ENCODE peak calls at places on chromosomes 16 and 17, in four cellular contexts. X, M, H and F are unnamed samples.
A peak's percentile ranks its signal among the peaks of the same experiment; 100 is the strongest.

GRCh38 chr16:85234310-85235235 is 122.3 kb upstream of the CIBAR2 start:
- DNase-seq in H (no peak), X (no peak), M (no peak), F (peak; percentile 38)

GRCh38 chr16:82405696-82406095 is 221.1 kb upstream of the CDH13 start:
- DNase-seq in X (no peak), M (no peak), H (no peak), F (no peak)

GRCh38 chr17:77501751-77502625 is 361.2 kb downstream of the SEC14L1 start:
- DNase-seq in M (no peak), X (no peak), H (peak; percentile 49), F (no peak)

GRCh38 chr17:41049110-41049509 is 2.0 kb upstream of the KRTAP2-1 start:
- DNase-seq in X (no peak), M (no peak), H (no peak), F (no peak)

GRCh38 chr17:49218941-49219913 is 8.7 kb downstream of the ABI3 start:
- DNase-seq in H (no peak), M (no peak), X (no peak), F (no peak)

GRCh38 chr16:80100186-80100585 is 440.6 kb upstream of the DYNLRB2 start:
- DNase-seq in X (no peak), M (no peak), H (no peak), F (no peak)

GRCh38 chr17:7208027-7208571 is 11.5 kb downstream of the DLG4 start:
- DNase-seq in X (no peak), M (no peak), H (peak; percentile 64), F (no peak)

GRCh38 chr16:13453938-13454553 is 465.9 kb upstream of the ERCC4 start:
- DNase-seq in X (peak; percentile 35), H (no peak), M (peak; percentile 13), F (peak; percentile 11)

GRCh38 chr17:21772321-21772720 is 80.0 kb downstream of the KCNJ18 start:
- DNase-seq in X (no peak), H (no peak), M (no peak), F (no peak)

GRCh38 chr17:56203430-56203829 is 50.2 kb downstream of the ANKFN1 start:
- DNase-seq in M (no peak), H (no peak), X (no peak), F (peak; percentile 59)

GRCh38 chr17:8500609-8501008 is 64.9 kb downstream of the NDEL1 start:
- DNase-seq in M (no peak), X (no peak), H (no peak), F (no peak)

GRCh38 chr17:3658784-3659449 is 9.5 kb downstream of the TAX1BP3 start:
- DNase-seq in X (no peak), M (no peak), H (no peak), F (no peak)

GRCh38 chr16:87829123-87829980 is 40.0 kb downstream of the SLC7A5 start:
- DNase-seq in H (no peak), X (no peak), M (no peak), F (no peak)

GRCh38 chr17:74728033-74728701 is 8.9 kb upstream of the RAB37 start:
- DNase-seq in M (no peak), X (no peak), H (no peak), F (no peak)

GRCh38 chr17:57541472-57542394 is 203.4 kb downstream of the CCDC182 start:
- DNase-seq in M (no peak), H (no peak), X (no peak), F (no peak)

GRCh38 chr17:41615454-41615853 is 2.9 kb upstream of the KRT16 start:
- DNase-seq in X (no peak), H (peak; percentile 52), M (peak; percentile 98), F (no peak)

GRCh38 chr16:57639172-57639571 is 10.7 kb downstream of the ADGRG1 start:
- DNase-seq in X (peak; percentile 91), H (no peak), M (no peak), F (no peak)

GRCh38 chr16:56041556-56042140 is 149.6 kb upstream of the GNAO1 start:
- DNase-seq in X (peak; percentile 48), H (no peak), M (peak; percentile 23), F (no peak)

GRCh38 chr17:18219016-18219415 is 6.4 kb upstream of the LLGL1 start:
- DNase-seq in X (no peak), M (no peak), H (no peak), F (no peak)

GRCh38 chr16:57091990-57092785 is at the start of gene CPNE2:
- DNase-seq in X (peak; percentile 28), M (no peak), H (no peak), F (no peak)

GRCh38 chr17:73760186-73760758 is 116.0 kb upstream of the SDK2 start:
- DNase-seq in H (no peak), M (no peak), X (peak; percentile 66), F (no peak)

GRCh38 chr16:23557779-23558330 is 328 bp downstream of the UBFD1 start:
- DNase-seq in X (no peak), H (peak; percentile 74), M (no peak), F (no peak)

GRCh38 chr16:49324703-49325102 is 43.1 kb upstream of the CBLN1 start:
- DNase-seq in H (no peak), X (no peak), M (no peak), F (no peak)

GRCh38 chr17:61795546-61795945 is 67.8 kb downstream of the BRIP1 start:
- DNase-seq in H (no peak), X (no peak), M (no peak), F (no peak)

GRCh38 chr17:76869209-76869877 is 1.1 kb downstream of the MGAT5B start:
- DNase-seq in M (no peak), H (no peak), X (no peak), F (no peak)